ENCODE peak calls at places on chromosomes 2 and 18, in seven cellular contexts. E is pancreas; B is GM23338; P is prostate gland; X is breast epithelium; V is CD8-positive, alpha-beta T cell; L is left ventricle myocardium inferior. I is an unnamed sample. For H3K4me1, the result is how much of the 10 kb centered on the place peaks cover.

GRCh38 chr2:119753041-119753929 is 6.4 kb upstream of the PTPN4 start:
- DNase-seq in E (no peak), X (no peak), P (peak), V (peak), B (peak), L (no peak), I (no peak)

GRCh38 chr2:177250461-177250860 is 14.1 kb downstream of the NFE2L2 start:
- DNase-seq in L (no peak), E (no peak), V (no peak), X (no peak), P (no peak), B (no peak), I (no peak)

GRCh38 chr2:84938194-84938879 is 32.6 kb upstream of the KCMF1 start:
- DNase-seq in L (no peak), B (no peak), P (no peak), X (no peak), V (peak), E (no peak), I (peak)

GRCh38 chr2:203871371-203871983 is 3.9 kb downstream of the CTLA4 start:
- DNase-seq in V (no peak), L (no peak), P (no peak), X (no peak), B (no peak), E (no peak), I (no peak)

GRCh38 chr18:67634631-67635338 is 118.3 kb upstream of the DSEL start:
- DNase-seq in L (no peak), V (no peak), E (no peak), P (no peak), X (no peak), B (peak), I (no peak)

GRCh38 chr2:74481961-74482800 is 617 bp downstream of the CCDC142 start:
- DNase-seq in P (no peak), B (peak), X (no peak), E (peak), V (peak), L (no peak), I (no peak)

GRCh38 chr2:8653485-8653884 is 28.4 kb upstream of the ID2 start:
- DNase-seq in L (no peak), X (no peak), P (no peak), E (no peak), B (no peak), V (no peak), I (no peak)

GRCh38 chr2:175855236-175855635 is 146.8 kb downstream of the LNPK start:
- DNase-seq in B (no peak), L (no peak), V (no peak), P (no peak), E (no peak), X (no peak), I (no peak)

GRCh38 chr18:76697441-76697901 is 124.9 kb upstream of the ZNF236 start:
- DNase-seq in P (no peak), L (no peak), X (no peak), V (no peak), E (no peak), B (peak), I (no peak)

GRCh38 chr2:23199115-23199918 is 185.7 kb upstream of the KLHL29 start:
- DNase-seq in E (no peak), V (no peak), B (peak), P (no peak), X (no peak), L (no peak), I (no peak)

GRCh38 chr2:60484080-60484737 is 69.2 kb downstream of the BCL11A start:
- DNase-seq in X (no peak), P (no peak), B (peak), V (no peak), L (no peak), E (no peak), I (peak)

GRCh38 chr2:219434718-219435525 is at the start of gene SPEG:
- DNase-seq in X (no peak), B (peak), P (no peak), V (no peak), L (no peak), E (no peak), I (no peak)
- H3K4me1 ChIP-seq in X (under half), B (under half), P (under half), V (under half), L (under half), E (under half), I (under half)

GRCh38 chr2:870426-870825 is 80.2 kb upstream of the SNTG2 start:
- DNase-seq in E (no peak), X (no peak), B (no peak), P (no peak), V (no peak), L (no peak), I (no peak)

GRCh38 chr2:871175-871727 is 79.4 kb upstream of the SNTG2 start:
- DNase-seq in L (no peak), E (no peak), P (no peak), B (no peak), X (no peak), V (no peak), I (no peak)

GRCh38 chr2:867296-867695 is 83.4 kb upstream of the SNTG2 start:
- DNase-seq in B (no peak), X (no peak), E (no peak), P (no peak), V (no peak), L (no peak), I (no peak)

GRCh38 chr2:869894-870293 is 80.8 kb upstream of the SNTG2 start:
- DNase-seq in X (no peak), P (no peak), B (no peak), E (no peak), L (no peak), V (no peak), I (no peak)

GRCh38 chr2:869357-869871 is 81.2 kb upstream of the SNTG2 start:
- DNase-seq in X (no peak), L (no peak), V (no peak), B (no peak), E (no peak), P (no peak), I (no peak)
- H3K4me1 ChIP-seq in X (under half), L (under half), V (under half), B (under half), E (under half), P (under half), I (under half)

GRCh38 chr2:121177905-121178304 is 107.1 kb downstream of the TFCP2L1 start:
- DNase-seq in B (no peak), L (no peak), P (no peak), E (no peak), V (no peak), X (no peak), I (no peak)

GRCh38 chr2:121178730-121179129 is 106.3 kb downstream of the TFCP2L1 start:
- DNase-seq in B (no peak), V (no peak), P (no peak), X (no peak), E (no peak), L (no peak), I (no peak)

GRCh38 chr2:121175326-121175725 is 109.7 kb downstream of the TFCP2L1 start:
- DNase-seq in V (no peak), E (no peak), X (no peak), L (no peak), B (peak), P (no peak), I (no peak)

GRCh38 chr2:121182520-121182919 is 102.5 kb downstream of the TFCP2L1 start:
- DNase-seq in X (no peak), E (no peak), P (no peak), L (no peak), V (no peak), B (no peak), I (no peak)

GRCh38 chr2:121179467-121179866 is 105.5 kb downstream of the TFCP2L1 start:
- DNase-seq in B (no peak), E (no peak), V (no peak), L (no peak), P (no peak), X (no peak), I (no peak)
- H3K4me1 ChIP-seq in B (under half), E (under half), V (under half), L (under half), P (under half), X (under half), I (under half)

GRCh38 chr2:105782646-105783045 is 37.9 kb downstream of the NCK2 start:
- DNase-seq in B (no peak), E (no peak), V (no peak), P (no peak), L (no peak), X (no peak), I (no peak)

GRCh38 chr2:105782123-105782522 is 37.4 kb downstream of the NCK2 start:
- DNase-seq in L (no peak), X (no peak), V (no peak), B (no peak), E (no peak), P (no peak), I (no peak)

GRCh38 chr2:105780606-105781005 is 35.9 kb downstream of the NCK2 start:
- DNase-seq in E (no peak), X (no peak), B (no peak), L (no peak), P (no peak), V (no peak), I (no peak)

GRCh38 chr2:105779394-105779793 is 34.7 kb downstream of the NCK2 start:
- DNase-seq in L (no peak), X (no peak), P (no peak), V (no peak), E (no peak), B (no peak), I (no peak)

GRCh38 chr2:105781274-105781673 is 36.6 kb downstream of the NCK2 start:
- DNase-seq in B (no peak), P (no peak), L (no peak), E (no peak), X (no peak), V (no peak), I (no peak)
- H3K4me1 ChIP-seq in B (under half), P (under half), L (half or more), E (under half), X (under half), V (half or more), I (under half)

GRCh38 chr2:195118276-195118675 is 538.8 kb upstream of the SLC39A10 start:
- DNase-seq in V (no peak), B (no peak), E (no peak), X (no peak), P (no peak), L (no peak), I (no peak)

GRCh38 chr2:195124391-195125079 is 532.5 kb upstream of the SLC39A10 start:
- DNase-seq in V (no peak), X (no peak), L (no peak), B (no peak), E (no peak), P (no peak), I (no peak)

GRCh38 chr2:195119231-195119630 is 537.8 kb upstream of the SLC39A10 start:
- DNase-seq in V (no peak), E (no peak), L (no peak), B (no peak), P (no peak), X (no peak), I (no peak)

GRCh38 chr2:195117036-195117435 is 540.0 kb upstream of the SLC39A10 start:
- DNase-seq in E (no peak), P (no peak), B (no peak), L (no peak), X (no peak), V (no peak), I (no peak)

DNA sequence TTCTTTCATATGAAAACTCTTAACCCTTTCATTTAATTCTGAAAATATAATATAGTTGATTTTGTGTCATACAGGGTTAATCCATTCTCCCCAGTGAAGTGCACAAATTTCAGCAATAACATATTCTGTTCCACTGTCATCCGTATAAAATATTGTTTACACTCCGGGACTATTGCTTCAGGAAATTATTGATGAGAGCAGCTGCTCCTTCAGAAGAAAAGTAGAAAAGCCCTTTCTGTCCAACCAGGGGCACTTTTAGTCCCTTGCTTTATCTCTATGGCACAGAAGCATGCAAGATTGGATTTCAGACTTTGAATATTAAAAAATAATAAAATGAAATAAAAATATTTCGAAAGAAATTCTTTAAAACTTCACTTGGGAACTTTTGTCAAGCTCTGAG is 535.7 kb upstream of the SLC39A10 start:
- DNase-seq in X (no peak), B (no peak), L (no peak), E (no peak), P (no peak), V (no peak), I (no peak)
- H3K4me1 ChIP-seq in X (under half), B (under half), L (under half), E (under half), P (under half), V (under half), I (under half)

DNA sequence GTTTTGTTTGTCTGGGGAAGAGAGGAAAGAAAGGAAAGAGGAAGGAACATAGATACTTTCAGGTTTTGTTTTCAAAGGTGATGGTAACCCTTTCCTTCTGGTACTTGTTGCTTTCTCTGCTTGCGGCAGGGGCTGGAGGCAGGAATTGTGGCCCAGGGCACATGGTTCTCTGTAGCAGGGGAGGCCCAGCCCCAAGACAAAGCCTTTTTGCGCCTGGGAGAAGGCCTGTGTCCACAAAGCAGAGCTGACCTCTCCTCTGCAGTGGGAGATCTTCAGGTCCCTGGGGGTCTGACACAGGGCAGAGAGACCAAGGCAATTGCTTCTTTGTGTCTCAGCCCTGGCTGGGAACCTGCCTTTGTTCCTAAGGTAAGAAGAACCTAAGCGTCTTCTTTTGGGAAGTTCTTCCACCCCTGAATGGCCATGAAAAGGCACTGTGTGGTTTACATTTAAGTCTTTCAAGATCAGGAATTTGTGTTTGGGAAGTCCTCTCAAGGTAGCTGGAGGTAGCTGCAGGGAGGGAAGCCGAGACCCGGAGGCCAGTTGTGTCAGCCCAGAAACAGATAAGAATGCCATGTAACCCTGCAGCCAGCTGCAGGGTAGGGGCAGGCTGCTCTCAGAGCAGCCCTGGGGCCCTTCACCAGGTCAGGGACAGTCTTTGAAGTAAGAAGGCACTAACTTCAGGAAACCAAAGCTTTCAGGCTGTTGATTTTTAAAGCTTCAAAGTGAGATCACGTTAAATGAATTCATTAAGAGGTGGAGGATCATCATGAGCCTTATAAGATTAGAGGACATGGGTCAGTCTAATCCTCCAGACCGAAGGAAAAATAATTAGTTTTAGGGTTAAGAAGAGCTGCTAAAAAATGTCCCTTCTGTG is 119.3 kb downstream of the STPG4 start:
- DNase-seq in P (no peak), L (no peak), E (no peak), B (no peak), X (no peak), V (no peak), I (no peak)
- H3K4me1 ChIP-seq in P (under half), L (half or more), E (under half), B (under half), X (under half), V (under half), I (under half)

GRCh38 chr2:241037498-241037897 is 39.1 kb downstream of the SNED1 start:
- DNase-seq in L (no peak), P (no peak), X (peak), B (no peak), E (no peak), V (no peak), I (no peak)

GRCh38 chr2:241040081-241040803 is 41.8 kb downstream of the SNED1 start:
- DNase-seq in E (no peak), B (no peak), V (no peak), L (no peak), X (peak), P (no peak), I (no peak)

GRCh38 chr2:241039416-241039815 is 41.0 kb downstream of the SNED1 start:
- DNase-seq in P (no peak), E (no peak), X (peak), L (no peak), B (no peak), V (no peak), I (no peak)

GRCh38 chr2:241036964-241037421 is 38.6 kb downstream of the SNED1 start:
- DNase-seq in B (peak), X (peak), P (no peak), V (no peak), L (no peak), E (no peak), I (no peak)

DNA sequence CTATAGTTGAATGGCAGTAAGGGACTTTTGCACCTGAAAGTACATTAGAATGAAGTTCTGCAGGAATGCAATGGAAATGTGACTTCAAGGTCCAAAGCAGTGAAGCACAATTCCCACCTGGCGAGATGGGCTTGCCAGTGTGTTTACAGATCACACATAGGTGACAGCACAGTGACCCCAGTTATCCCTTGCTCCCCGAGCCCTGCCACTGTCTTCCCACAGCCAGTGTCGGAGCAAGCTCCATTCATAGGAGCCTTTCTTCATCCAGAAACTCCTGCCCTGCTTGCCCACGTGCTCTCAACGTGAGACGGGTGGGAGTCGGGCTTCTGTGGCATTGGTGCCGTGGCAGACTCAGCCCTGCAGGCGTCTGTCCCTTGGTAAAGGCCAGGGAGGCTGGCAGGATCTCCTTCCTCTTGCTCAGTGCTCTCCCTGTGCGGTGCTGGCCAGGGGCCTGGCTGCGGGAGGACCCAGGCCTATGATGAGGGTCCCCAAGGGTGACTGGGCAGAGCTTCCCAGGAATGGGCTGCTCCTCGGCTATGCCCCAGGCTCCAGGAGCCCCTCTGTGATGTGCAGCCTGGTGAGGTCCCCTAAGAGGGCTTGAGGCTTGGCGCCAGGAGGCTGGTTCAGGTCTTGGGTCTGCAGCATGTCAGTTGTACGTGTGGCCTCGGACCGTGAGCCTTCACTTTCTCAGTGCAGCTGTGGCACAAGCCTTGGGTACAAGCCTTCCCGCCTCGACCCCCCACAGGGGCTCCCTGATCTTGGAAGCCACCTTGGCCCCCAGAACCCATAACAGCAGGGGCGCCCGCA is 40.2 kb downstream of the SNED1 start:
- DNase-seq in V (no peak), L (no peak), B (no peak), E (no peak), X (peak), P (no peak), I (no peak)
- H3K4me1 ChIP-seq in V (under half), L (under half), B (under half), E (under half), X (under half), P (under half), I (under half)

GRCh38 chr2:36406296-36406695 is 50.7 kb downstream of the CRIM1 start:
- DNase-seq in E (no peak), L (no peak), X (no peak), B (no peak), V (no peak), P (no peak), I (no peak)
- H3K4me1 ChIP-seq in E (under half), L (half or more), X (under half), B (half or more), V (under half), P (under half), I (half or more)

DNA sequence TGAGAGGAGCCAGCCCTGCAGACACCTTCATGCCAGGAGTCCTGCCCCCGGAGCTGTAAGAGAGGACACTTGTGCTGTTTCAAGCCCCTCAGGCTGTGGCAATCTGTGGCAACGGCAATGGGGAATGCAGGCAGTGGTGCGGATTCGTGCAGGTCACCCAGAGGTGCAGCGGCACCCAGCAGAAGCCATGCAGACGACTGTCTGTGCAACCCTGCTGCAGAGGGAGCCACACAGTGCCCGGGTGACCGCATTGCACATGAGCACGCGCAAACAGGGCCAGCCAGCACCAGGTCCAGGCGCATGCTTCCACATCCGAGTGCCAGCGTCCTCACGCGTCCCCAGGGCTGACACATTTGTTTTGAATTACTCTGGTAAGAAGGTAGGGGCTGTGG is 84.8 kb upstream of the GPC1 start:
- DNase-seq in V (no peak), L (no peak), B (no peak), P (no peak), E (no peak), X (no peak), I (no peak)
- H3K4me1 ChIP-seq in V (under half), L (under half), B (under half), P (under half), E (under half), X (under half), I (under half)